ENCODE peak calls at places on chromosome 21, in ten cellular contexts. W, R, N, G, Q, B, V, Z, J and C are unnamed samples.

GRCh38 chr21:37281993-37282392 is 14.9 kb upstream of the VPS26C start:
- DNase-seq in B (no peak), W (peak), R (no peak), N (no peak), G (no peak), V (no peak), Q (no peak), Z (peak), J (no peak), C (no peak)

GRCh38 chr21:17613242-17613676 is 558 bp upstream of the BTG3 start:
- DNase-seq in R (peak), G (peak), N (peak), B (no peak), J (no peak), W (peak), Z (no peak), Q (no peak), V (peak), C (peak)

GRCh38 chr21:38985423-38986378 is 180.0 kb downstream of the ETS2 start:
- DNase-seq in N (peak), J (peak), Q (peak), G (peak), W (peak), V (peak), Z (peak), R (no peak), B (peak), C (peak)

GRCh38 chr21:37257526-37257966 is 9.6 kb downstream of the VPS26C start:
- DNase-seq in R (peak), N (no peak), V (peak), B (peak), W (peak), G (peak), Q (no peak), Z (peak), J (peak), C (peak)

GRCh38 chr21:43306391-43306790 is 120.5 kb downstream of the SIK1 start:
- DNase-seq in Z (no peak), J (no peak), N (peak), Q (no peak), G (peak), V (no peak), R (no peak), B (no peak), W (no peak), C (peak)

GRCh38 chr21:45154511-45155508 is 80.4 kb downstream of the ADARB1 start:
- DNase-seq in R (peak), Q (no peak), W (no peak), B (no peak), N (peak), G (no peak), J (no peak), Z (no peak), V (peak), C (no peak)

GRCh38 chr21:24895885-24896734 is 711.2 kb downstream of the MRPL39 start:
- DNase-seq in Q (no peak), W (no peak), V (peak), B (no peak), Z (peak), G (no peak), N (no peak), J (no peak), R (no peak), C (no peak)

GRCh38 chr21:44800971-44801467 is 601 bp downstream of the UBE2G2 start:
- DNase-seq in J (no peak), W (peak), G (no peak), N (no peak), R (no peak), Z (peak), V (peak), B (peak), Q (no peak), C (no peak)

GRCh38 chr21:31777857-31778256 is 45.9 kb upstream of the SCAF4 start:
- DNase-seq in Z (no peak), W (no peak), J (no peak), Q (no peak), G (no peak), N (no peak), B (no peak), V (no peak), R (no peak), C (no peak)

GRCh38 chr21:35204125-35204524 is 155.0 kb upstream of the RUNX1 start:
- DNase-seq in Z (no peak), J (no peak), B (no peak), G (no peak), V (peak), W (no peak), N (no peak), R (no peak), Q (no peak), C (no peak)